ENCODE peak calls at places on chromosomes 16 and 17, in four cellular contexts. E, K, X and Z are unnamed samples.

GRCh38 chr17:50087246-50087911 is 7.8 kb upstream of the PDK2 start:
- DNase-seq in E (peak), K (peak), X (peak), Z (peak)

GRCh38 chr16:64534180-64534780 is 587.6 kb downstream of the CDH11 start:
- DNase-seq in E (peak), K (no peak), X (no peak), Z (no peak)

GRCh38 chr17:37608369-37609169 is 649 bp downstream of the SYNRG start:
- DNase-seq in E (peak), K (peak), X (peak), Z (peak)

GRCh38 chr17:82118815-82119380 is 20.9 kb upstream of the FASN start:
- DNase-seq in E (peak), K (no peak), X (peak), Z (no peak)

GRCh38 chr17:75155191-75155601 is 884 bp upstream of the JPT1 start:
- DNase-seq in E (peak), K (no peak), X (no peak), Z (no peak)

GRCh38 chr16:68951991-68952877 is 108.9 kb downstream of the TANGO6 start:
- DNase-seq in E (peak), K (peak), X (no peak), Z (no peak)

GRCh38 chr16:52825882-52826281 is 226.8 kb downstream of the CHD9NB start:
- DNase-seq in E (no peak), K (no peak), X (no peak), Z (no peak)

GRCh38 chr16:86823895-86824671 is 245.7 kb downstream of the FOXL1 start:
- DNase-seq in E (no peak), K (peak), X (peak), Z (peak)

GRCh38 chr17:79982986-79983385 is 52.7 kb downstream of the TBC1D16 start:
- DNase-seq in E (no peak), K (no peak), X (no peak), Z (no peak)

GRCh38 chr17:41347872-41348760 is 2.5 kb downstream of the KRT33A start:
- DNase-seq in E (no peak), K (no peak), X (no peak), Z (no peak)

GRCh38 chr17:36135465-36135864 is 31.8 kb downstream of the CCL4 start:
- DNase-seq in E (no peak), K (no peak), X (no peak), Z (peak)

GRCh38 chr16:70523621-70524405 is at the start of gene SF3B3:
- DNase-seq in E (peak), K (no peak), X (peak), Z (peak)

GRCh38 chr17:27949304-27949703 is 56.1 kb upstream of the LYRM9 start:
- DNase-seq in E (no peak), K (no peak), X (no peak), Z (no peak)

GRCh38 chr17:27496005-27496404 is 39.8 kb downstream of the KSR1 start:
- DNase-seq in E (no peak), K (peak), X (no peak), Z (no peak)

GRCh38 chr16:79372504-79373184 is 227.9 kb downstream of the MAF start:
- DNase-seq in E (no peak), K (peak), X (peak), Z (peak)

GRCh38 chr17:27407916-27408846 is 48.1 kb upstream of the KSR1 start:
- DNase-seq in E (peak), K (peak), X (peak), Z (no peak)

GRCh38 chr16:79685871-79686270 is 85.3 kb upstream of the MAF start:
- DNase-seq in E (no peak), K (no peak), X (no peak), Z (no peak)

GRCh38 chr17:5592382-5592781 is 8.1 kb upstream of the NLRP1 start:
- DNase-seq in E (peak), K (peak), X (peak), Z (peak)

GRCh38 chr17:74392848-74393247 is 25.5 kb downstream of the GPR142 start:
- DNase-seq in E (peak), K (no peak), X (no peak), Z (no peak)

GRCh38 chr17:28712037-28712704 is 483 bp upstream of the PROCA1 start:
- DNase-seq in E (peak), K (no peak), X (no peak), Z (peak)

GRCh38 chr17:83080641-83081560 is 1.5 kb downstream of the METRNL start:
- DNase-seq in E (no peak), K (no peak), X (peak), Z (peak)

GRCh38 chr17:49359990-49360795 is 1.9 kb downstream of the ZNF652 start:
- DNase-seq in E (no peak), K (no peak), X (no peak), Z (no peak)

GRCh38 chr16:88634994-88635670 is 3.2 kb upstream of the IL17C start:
- DNase-seq in E (peak), K (no peak), X (no peak), Z (peak)

GRCh38 chr16:88631920-88632586 is 6.3 kb upstream of the IL17C start:
- DNase-seq in E (no peak), K (no peak), X (no peak), Z (no peak)

GRCh38 chr16:88632587-88632930 is 5.8 kb upstream of the IL17C start:
- DNase-seq in E (no peak), K (no peak), X (no peak), Z (no peak)

GRCh38 chr16:88634141-88634993 is 4.0 kb upstream of the IL17C start:
- DNase-seq in E (peak), K (peak), X (peak), Z (peak)

GRCh38 chr16:88633684-88634140 is 4.7 kb upstream of the IL17C start:
- DNase-seq in E (peak), K (no peak), X (peak), Z (peak)
- H3K4me3 ChIP-seq in E (no peak), K (no peak), X (no peak), Z (peak)

GRCh38 chr16:2237076-2237551 is 870 bp downstream of the DNASE1L2 start:
- DNase-seq in E (no peak), K (no peak), X (no peak), Z (no peak)
- H3K4me3 ChIP-seq in E (no peak), K (no peak), X (no peak), Z (no peak)

GRCh38 chr17:39231587-39232551 is 6.1 kb upstream of the STAC2 start:
- DNase-seq in E (peak), K (peak), X (peak), Z (peak)
- H3K4me3 ChIP-seq in E (no peak), K (peak), X (no peak), Z (no peak)

DNA sequence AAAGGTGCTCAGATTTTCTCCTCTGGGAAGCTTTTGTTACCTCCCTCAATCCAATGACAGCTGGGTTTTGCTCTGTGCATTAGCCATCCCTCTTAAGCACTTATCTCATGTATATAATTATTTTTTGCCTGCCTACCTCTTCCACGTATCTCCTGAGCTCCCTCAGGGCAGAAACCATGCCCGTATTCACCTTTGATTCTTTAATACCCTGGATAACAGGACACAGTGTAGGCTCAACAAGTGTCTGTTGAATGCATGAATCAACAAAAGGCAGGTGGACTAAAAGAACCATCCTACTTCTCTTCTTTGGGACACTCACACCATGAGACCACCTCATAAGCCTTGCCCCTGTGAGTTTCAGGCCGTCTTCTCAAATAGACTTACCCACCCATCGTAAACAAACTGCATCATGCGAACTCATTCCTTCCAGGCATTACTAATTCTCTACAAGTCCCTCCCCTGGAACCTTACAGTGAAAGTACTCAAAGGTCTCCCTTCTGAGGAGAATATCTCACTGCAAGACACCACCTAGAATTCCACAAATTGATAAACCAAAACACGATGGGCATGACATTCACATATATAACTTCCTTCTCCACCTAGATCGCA is 3.2 kb downstream of the ARHGAP17 start:
- DNase-seq in E (no peak), K (no peak), X (no peak), Z (no peak)
- H3K4me3 ChIP-seq in E (no peak), K (no peak), X (no peak), Z (no peak)

DNA sequence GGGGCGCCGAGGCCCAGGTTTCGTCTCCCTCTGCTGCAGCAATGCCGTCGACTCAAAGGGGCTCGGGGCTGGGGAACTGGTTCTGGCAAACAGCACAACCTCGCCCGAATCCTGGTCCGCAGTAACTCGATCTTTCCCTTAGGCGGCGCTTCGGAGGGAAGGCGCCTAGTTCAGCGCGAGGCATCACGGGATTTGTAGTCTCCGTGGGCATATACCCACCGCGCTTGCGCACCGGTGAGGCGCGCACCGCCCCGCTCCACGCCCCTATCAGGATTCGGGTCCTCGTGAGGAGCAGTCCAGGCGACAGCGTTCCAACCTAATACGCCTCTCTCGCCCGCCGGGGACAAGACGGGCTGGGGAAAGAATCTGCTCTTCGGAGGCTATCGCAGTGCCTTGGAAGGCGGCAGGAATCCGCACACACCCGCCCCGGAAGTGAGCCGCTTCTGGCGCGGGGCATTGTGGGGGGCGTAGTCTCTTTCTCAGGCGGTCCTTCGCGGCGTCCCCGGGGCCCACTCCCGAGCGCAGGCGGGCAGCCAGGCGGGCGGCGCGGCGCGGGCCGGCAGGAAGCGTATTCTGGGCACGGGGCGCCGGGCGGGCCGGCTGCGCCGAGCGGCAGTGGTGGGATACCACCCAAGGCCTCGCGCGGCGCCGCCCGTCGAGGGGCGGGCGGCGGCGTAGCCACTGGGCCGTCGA is at the start of gene THAP11:
- DNase-seq in E (peak), K (peak), X (peak), Z (peak)
- H3K4me3 ChIP-seq in E (peak), K (peak), X (peak), Z (peak)